ENCODE peak calls at places on chromosomes 5 and 9, in six cellular contexts. W is K562, X is IMR-90, Z is A549, P is GM12878, E is HepG2. J is an unnamed sample.

GRCh38 chr9:122816163-122816867 is 12.1 kb downstream of the PDCL start:
- DNase-seq in W (no peak), X (no peak), Z (no peak), P (no peak), E (no peak), J (no peak)

GRCh38 chr5:11054014-11054413 is 293.0 kb upstream of the DAP start:
- DNase-seq in W (no peak), X (no peak), Z (no peak), P (no peak), E (no peak), J (no peak)

GRCh38 chr9:136525841-136526499 is 19.9 kb downstream of the NOTCH1 start:
- DNase-seq in W (no peak), X (no peak), Z (peak; percentile 47), P (no peak), E (peak; percentile 68), J (no peak)

GRCh38 chr9:98356953-98357352 is 101.5 kb upstream of the TBC1D2 start:
- DNase-seq in W (no peak), X (peak; percentile 90), Z (no peak), P (no peak), E (no peak), J (no peak)

GRCh38 chr9:83013867-83014605 is 48.9 kb downstream of the RASEF start:
- DNase-seq in W (no peak), X (peak; percentile 90), Z (no peak), P (no peak), E (no peak), J (no peak)

GRCh38 chr5:154580422-154580821 is 102.4 kb upstream of the HAND1 start:
- DNase-seq in W (no peak), X (no peak), Z (no peak), P (no peak), E (no peak), J (no peak)

GRCh38 chr5:72817076-72817476 is 615 bp downstream of the TNPO1 start:
- DNase-seq in W (no peak), X (peak; percentile 88), Z (peak; percentile 52), P (no peak), E (peak; percentile 3), J (peak; percentile 31)

GRCh38 chr5:142342128-142342981 is 17.5 kb upstream of the SPRY4 start:
- DNase-seq in W (peak; percentile 9), X (peak; percentile 81), Z (no peak), P (no peak), E (peak; percentile 82), J (no peak)

GRCh38 chr5:154757647-154758406 is 2.6 kb downstream of the LARP1 start:
- DNase-seq in W (no peak), X (peak; percentile 22), Z (peak; percentile 12), P (no peak), E (no peak), J (no peak)

GRCh38 chr9:109313351-109313750 is 7.5 kb downstream of the EPB41L4B start:
- DNase-seq in W (no peak), X (no peak), Z (no peak), P (no peak), E (peak; percentile 50), J (no peak)

GRCh38 chr9:108476574-108476973 is 379.2 kb downstream of the ACTL7B start:
- DNase-seq in W (no peak), X (peak; percentile 43), Z (no peak), P (no peak), E (no peak), J (no peak)

GRCh38 chr5:1311443-1312055 is 16.7 kb upstream of the TERT start:
- DNase-seq in W (no peak), X (no peak), Z (no peak), P (no peak), E (no peak), J (no peak)

GRCh38 chr5:168987540-168988300 is 313.2 kb downstream of the SLIT3 start:
- DNase-seq in W (peak; percentile 64), X (peak; percentile 58), Z (peak; percentile 66), P (no peak), E (peak; percentile 43), J (peak; percentile 76)

GRCh38 chr5:34464820-34465219 is 191.3 kb upstream of the RAI14 start:
- DNase-seq in W (no peak), X (no peak), Z (no peak), P (no peak), E (no peak), J (no peak)

GRCh38 chr9:81394816-81395215 is 294.5 kb downstream of the TLE1 start:
- DNase-seq in W (no peak), X (no peak), Z (no peak), P (no peak), E (no peak), J (no peak)

GRCh38 chr5:1834022-1834551 is 32.9 kb downstream of the NDUFS6 start:
- DNase-seq in W (no peak), X (no peak), Z (no peak), P (no peak), E (no peak), J (no peak)

GRCh38 chr9:91210318-91210717 is 151.4 kb downstream of the AUH start:
- DNase-seq in W (no peak), X (no peak), Z (no peak), P (no peak), E (no peak), J (no peak)

GRCh38 chr9:91208837-91209236 is 152.9 kb downstream of the AUH start:
- DNase-seq in W (no peak), X (no peak), Z (no peak), P (no peak), E (no peak), J (no peak)

GRCh38 chr9:91207889-91208651 is 153.6 kb downstream of the AUH start:
- DNase-seq in W (no peak), X (peak; percentile 71), Z (no peak), P (peak; percentile 87), E (peak; percentile 88), J (no peak)

GRCh38 chr9:91211414-91211813 is 150.3 kb downstream of the AUH start:
- DNase-seq in W (no peak), X (no peak), Z (no peak), P (no peak), E (no peak), J (no peak)

DNA sequence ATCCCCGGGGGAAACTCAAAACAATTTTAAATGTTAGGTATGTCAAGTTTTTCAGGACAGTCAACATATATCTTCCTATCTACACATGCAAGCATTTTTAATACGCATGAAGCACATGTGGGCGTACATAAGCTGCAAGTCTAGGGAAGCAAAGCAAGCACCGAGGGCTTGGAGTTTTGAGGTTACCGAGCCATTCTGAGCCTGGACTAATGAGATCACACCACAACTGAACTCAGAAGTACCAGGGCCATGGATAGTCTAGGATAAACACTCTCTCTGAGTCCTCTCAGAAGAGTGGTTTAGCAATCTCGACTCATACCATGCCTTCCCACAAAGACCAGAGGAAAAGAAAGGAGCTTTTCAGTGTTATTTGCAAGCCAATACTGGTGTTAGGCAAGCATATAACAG is 154.2 kb downstream of the AUH start:
- DNase-seq in W (no peak), X (peak; percentile 88), Z (no peak), P (no peak), E (peak; percentile 87), J (no peak)
- TF ChIP-seq BHLHE40 in W (no peak), X (no peak), Z (no peak), P (no peak), E (no peak), J (no peak)

DNA sequence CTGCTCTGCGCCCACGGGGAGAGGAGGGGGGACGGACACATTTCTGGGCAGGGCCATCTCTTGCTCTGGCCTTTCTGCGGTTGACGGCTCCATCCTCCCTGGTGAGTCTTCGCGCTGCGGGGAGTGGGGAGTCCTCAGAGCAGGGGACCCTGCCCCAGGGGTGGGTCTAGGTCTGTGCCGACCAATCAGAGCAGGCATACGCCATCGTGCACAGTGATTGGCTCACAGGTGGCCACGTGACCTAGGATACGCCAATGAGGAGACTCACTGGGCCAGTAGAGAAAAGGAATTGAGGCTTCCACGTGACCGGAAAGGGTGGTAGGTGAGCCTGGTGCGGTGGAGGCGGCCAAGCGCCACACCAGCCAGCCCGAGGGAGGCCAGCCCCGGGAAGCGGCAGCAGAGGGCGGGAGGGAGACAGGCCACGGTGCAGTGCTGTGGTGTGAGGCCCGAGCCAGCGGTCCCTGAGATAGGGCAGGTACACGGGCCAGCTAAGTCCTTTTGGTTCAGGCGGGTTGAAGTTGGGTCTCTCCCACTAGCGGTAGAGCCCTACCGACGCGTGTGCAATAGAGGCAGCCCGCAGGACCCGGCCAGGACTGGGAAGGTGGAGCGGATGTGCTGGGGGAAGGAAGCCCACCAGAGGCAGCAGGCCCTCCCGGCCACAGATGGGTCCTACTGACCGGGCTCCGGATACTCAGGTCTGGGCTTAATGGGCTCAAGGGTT is 65.3 kb upstream of the RNF130 start:
- DNase-seq in W (peak; percentile 43), X (no peak), Z (no peak), P (no peak), E (no peak), J (no peak)
- TF ChIP-seq BHLHE40 in W (no peak), X (no peak), Z (no peak), P (no peak), E (no peak), J (no peak)

GRCh38 chr5:178130576-178131445 is at the start of gene RMND5B:
- DNase-seq in W (peak; percentile 89), X (peak; percentile 67), Z (peak; percentile 86), P (no peak), E (peak; percentile 70), J (peak; percentile 94)
- TF ChIP-seq BHLHE40 in W (peak; percentile 94), X (peak; percentile 97), Z (peak; percentile 71), P (peak; percentile 94), E (peak; percentile 95), J (no peak)

GRCh38 chr9:89317282-89317681 is 1.0 kb upstream of the SECISBP2 start:
- DNase-seq in W (no peak), X (no peak), Z (no peak), P (no peak), E (no peak), J (no peak)

GRCh38 chr9:89323257-89323841 is 5.0 kb downstream of the SECISBP2 start:
- DNase-seq in W (peak; percentile 17), X (no peak), Z (no peak), P (no peak), E (no peak), J (no peak)

GRCh38 chr9:89318123-89319014 is at the start of gene SECISBP2:
- DNase-seq in W (peak; percentile 75), X (peak; percentile 97), Z (peak; percentile 96), P (peak; percentile 79), E (peak; percentile 93), J (peak; percentile 82)

GRCh38 chr9:89315482-89315881 is 2.8 kb upstream of the SECISBP2 start:
- DNase-seq in W (no peak), X (no peak), Z (no peak), P (no peak), E (no peak), J (no peak)

DNA sequence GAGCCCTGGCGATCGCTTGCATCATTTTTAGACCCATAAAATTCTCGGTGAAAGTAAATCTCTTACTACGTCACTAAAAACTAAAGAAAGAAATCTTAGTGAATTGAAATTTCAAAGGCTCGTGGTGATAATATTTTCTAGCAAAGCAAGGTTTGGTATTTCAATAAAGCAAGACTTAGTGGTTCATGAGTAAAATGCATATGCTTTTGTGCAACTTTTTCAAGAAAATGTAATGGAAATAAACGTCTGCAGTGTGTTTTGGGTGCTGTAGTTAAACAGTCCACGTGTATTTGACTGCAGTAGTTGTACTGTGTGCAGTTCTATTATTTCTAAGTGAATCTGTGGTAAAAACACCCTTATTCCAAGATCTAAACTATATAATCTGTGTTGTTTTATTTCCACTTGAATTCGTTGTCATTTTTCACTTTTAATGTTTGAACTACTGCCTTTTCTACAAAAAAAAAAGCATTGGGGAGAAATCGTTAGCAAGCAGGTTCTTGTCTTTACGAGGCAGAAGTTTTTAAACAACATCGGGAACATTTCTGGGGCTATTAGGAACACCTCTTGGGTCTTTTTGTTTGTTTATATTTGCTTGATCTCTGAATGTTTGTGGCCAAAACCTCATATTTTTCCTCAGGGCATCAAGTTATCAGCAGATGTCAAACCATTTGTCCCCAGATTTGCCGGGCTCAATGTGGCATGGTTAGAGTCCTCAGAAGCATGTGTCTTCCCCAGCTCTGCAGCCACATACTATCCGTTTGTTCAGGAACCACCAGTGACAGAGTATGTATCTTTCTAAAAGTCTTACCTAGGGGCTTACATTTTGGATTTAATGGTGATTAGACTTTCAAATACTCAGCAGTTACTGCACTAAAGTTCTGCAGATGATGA is 960 bp downstream of the SECISBP2 start:
- DNase-seq in W (no peak), X (no peak), Z (no peak), P (no peak), E (no peak), J (no peak)
- TF ChIP-seq BHLHE40 in W (no peak), X (no peak), Z (no peak), P (no peak), E (no peak), J (no peak)

J was measured in HEK293T.